ENCODE peak calls at places on chromosome 12, in seven cellular contexts. W is KG1, O is A549, R is activated T-helper 1 cell treated with Interleukin-2 at 50 U/mL for 16 hours, C is HEK293T, P is mesenteric fat pad, M is neural crest cell. K is an unnamed sample.

GRCh38 chr12:115687094-115687493 is 590.4 kb downstream of the MED13L start:
- DNase-seq in W (no peak), O (no peak), R (no peak), C (no peak), P (no peak), M (no peak), K (no peak)

GRCh38 chr12:21852251-21852650 is 77.7 kb upstream of the KCNJ8 start:
- DNase-seq in W (no peak), O (peak; percentile 7), R (no peak), C (no peak), P (no peak), M (no peak), K (no peak)

GRCh38 chr12:113855998-113856397 is 110.1 kb downstream of the RBM19 start:
- DNase-seq in W (no peak), O (no peak), R (no peak), C (no peak), P (no peak), M (no peak), K (no peak)

GRCh38 chr12:8465597-8465996 is 9.8 kb downstream of the CLEC6A start:
- DNase-seq in W (no peak), O (no peak), R (no peak), C (no peak), P (no peak), M (no peak), K (no peak)

GRCh38 chr12:1471224-1471623 is 123.2 kb downstream of the FBXL14 start:
- DNase-seq in W (no peak), O (no peak), R (no peak), C (no peak), P (no peak), M (no peak), K (no peak)

GRCh38 chr12:122827258-122827657 is 8.0 kb upstream of the HIP1R start:
- DNase-seq in W (no peak), O (no peak), R (no peak), C (no peak), P (no peak), M (no peak), K (no peak)

GRCh38 chr12:4562034-4562657 is at the start of gene DYRK4:
- DNase-seq in W (no peak), O (no peak), R (no peak), C (peak; percentile 90), P (no peak), M (peak; percentile 81), K (no peak)

GRCh38 chr12:89782807-89783206 is 74.2 kb upstream of the ATP2B1 start:
- DNase-seq in W (no peak), O (no peak), R (no peak), C (no peak), P (no peak), M (no peak), K (no peak)

GRCh38 chr12:124510301-124510970 is 57.0 kb downstream of the NCOR2 start:
- DNase-seq in W (no peak), O (peak; percentile 45), R (no peak), C (no peak), P (no peak), M (no peak), K (no peak)

GRCh38 chr12:92107621-92108131 is 38.0 kb downstream of the BTG1 start:
- DNase-seq in W (no peak), O (no peak), R (no peak), C (no peak), P (no peak), M (peak; percentile 10), K (no peak)

GRCh38 chr12:69348162-69348938 is at the start of gene LYZ:
- DNase-seq in W (no peak), O (no peak), R (no peak), C (no peak), P (no peak), M (no peak), K (peak; percentile 31)

K was measured in GDM1.